ENCODE peak calls at places on chromosome 1, in six cellular contexts. G is IMR-90, N is trophoblast cell, Y is H9, R is mesenchymal stem cell, C is H1. S is an unnamed sample.

GRCh38 chr1:201173736-201174135 is 16.9 kb upstream of the IGFN1 start:
- DNase-seq in R (no peak), G (no peak), Y (no peak), N (no peak), C (no peak), S (no peak)

GRCh38 chr1:220374449-220374848 is 102.2 kb upstream of the RAB3GAP2 start:
- DNase-seq in N (no peak), Y (no peak), C (no peak), R (no peak), G (no peak), S (no peak)

GRCh38 chr1:40774266-40774998 is 9.2 kb upstream of the KCNQ4 start:
- DNase-seq in Y (peak), G (peak), N (peak), R (peak), C (peak), S (peak)

GRCh38 chr1:174040387-174040786 is 18.2 kb upstream of the RC3H1 start:
- DNase-seq in Y (no peak), C (no peak), N (no peak), R (peak), G (peak), S (no peak)

GRCh38 chr1:205631010-205631726 is 643 bp downstream of the ELK4 start:
- DNase-seq in G (peak), Y (peak), N (peak), R (peak), C (peak), S (peak)

GRCh38 chr1:230085178-230085515 is 18.1 kb downstream of the GALNT2 start:
- DNase-seq in G (no peak), R (no peak), N (peak), Y (no peak), C (no peak), S (no peak)

GRCh38 chr1:203907901-203908300 is 46.5 kb downstream of the SNRPE start:
- DNase-seq in R (no peak), C (no peak), Y (no peak), G (peak), N (no peak), S (no peak)

GRCh38 chr1:25996966-25997758 is 701 bp downstream of the PAFAH2 start:
- DNase-seq in N (peak), Y (no peak), C (no peak), G (peak), R (peak), S (no peak)

GRCh38 chr1:46477153-46477929 is 12.3 kb upstream of the DMBX1 start:
- DNase-seq in R (peak), N (peak), Y (peak), G (peak), C (peak), S (no peak)

DNA sequence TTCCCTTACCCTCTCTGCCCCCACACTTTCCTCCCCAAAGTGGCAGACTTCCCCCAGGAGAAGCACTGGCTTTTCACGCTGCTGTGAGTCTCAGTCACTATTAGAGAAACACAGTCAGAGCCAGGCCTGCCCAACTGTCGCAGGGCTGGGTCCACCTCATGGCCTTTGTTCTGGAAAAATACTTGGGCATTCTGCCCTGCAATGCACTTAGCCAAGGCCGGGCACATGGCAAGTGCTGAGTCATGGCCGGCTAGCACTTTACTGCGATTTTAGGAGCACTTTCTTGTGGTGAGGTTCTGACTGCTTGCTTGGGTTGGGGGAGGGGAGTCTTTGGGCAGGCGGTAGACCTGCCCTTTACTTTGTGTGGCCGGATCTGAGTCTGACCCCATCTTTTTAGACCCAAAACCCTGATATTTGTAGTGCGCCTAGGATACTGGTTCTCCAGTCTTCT is 7.7 kb downstream of the EPHX1 start:
- DNase-seq in R (peak), C (no peak), Y (peak), G (peak), N (no peak), S (no peak)
- H2AK5ac ChIP-seq in R (no peak), C (peak), Y (no peak), G (peak), N (no peak), S (peak)

GRCh38 chr1:110619412-110620249 is 13.5 kb upstream of the KCNA2 start:
- DNase-seq in N (peak), R (peak), C (peak), Y (peak), G (peak), S (peak)
- H4K91ac ChIP-seq in N (no peak), R (no peak), C (no peak), Y (no peak), G (no peak), S (no peak)

GRCh38 chr1:213604477-213604876 is 383.3 kb upstream of the PROX1 start:
- DNase-seq in G (no peak), Y (no peak), C (no peak), N (no peak), R (no peak), S (no peak)
- H3K14ac ChIP-seq in G (no peak), Y (no peak), C (no peak), N (no peak), R (no peak), S (no peak)

GRCh38 chr1:53361541-53361961 is 33.7 kb upstream of the LRP8 start:
- DNase-seq in C (no peak), N (no peak), Y (peak), R (no peak), G (no peak), S (no peak)

GRCh38 chr1:53359225-53359933 is 31.5 kb upstream of the LRP8 start:
- DNase-seq in C (no peak), Y (peak), G (no peak), R (no peak), N (no peak), S (no peak)

GRCh38 chr1:53362851-53363642 is 35.2 kb upstream of the LRP8 start:
- DNase-seq in N (no peak), R (no peak), C (no peak), Y (peak), G (no peak), S (no peak)

GRCh38 chr1:53359934-53360276 is 32.0 kb upstream of the LRP8 start:
- DNase-seq in R (no peak), Y (no peak), G (no peak), C (no peak), N (peak), S (no peak)

DNA sequence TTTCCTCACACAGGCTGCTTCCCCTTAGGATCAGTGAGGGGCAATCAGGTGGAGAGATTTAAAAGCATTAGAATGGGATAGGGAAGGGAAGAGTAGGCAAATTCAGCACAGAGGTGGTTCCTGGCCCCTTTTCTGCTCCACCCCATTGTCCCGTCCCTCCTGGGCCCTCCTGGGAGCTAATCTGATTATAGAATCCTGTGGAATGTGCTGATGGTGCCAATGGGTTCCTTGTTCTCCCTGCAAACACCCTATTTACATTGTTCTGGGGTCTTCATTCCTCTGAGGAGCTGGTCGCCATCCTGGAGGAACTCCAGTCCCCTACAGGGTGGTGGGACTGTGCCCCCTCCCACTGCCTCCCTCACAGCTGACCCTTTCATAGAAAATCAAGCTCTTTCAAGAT is 34.4 kb upstream of the LRP8 start:
- DNase-seq in N (no peak), C (no peak), R (no peak), G (no peak), Y (peak), S (peak)
- H2AK5ac ChIP-seq in N (no peak), C (no peak), R (no peak), G (no peak), Y (no peak), S (no peak)

GRCh38 chr1:116020668-116021272 is 44.5 kb downstream of the SLC22A15 start:
- DNase-seq in G (peak), Y (peak), N (peak), R (peak), C (peak), S (peak)
- H4K91ac ChIP-seq in G (no peak), Y (no peak), N (no peak), R (no peak), C (no peak), S (no peak)

GRCh38 chr1:107529511-107530149 is 388.8 kb downstream of the NTNG1 start:
- DNase-seq in N (peak), Y (peak), G (peak), C (no peak), R (peak), S (peak)

GRCh38 chr1:107532318-107532717 is 391.5 kb downstream of the NTNG1 start:
- DNase-seq in N (no peak), Y (peak), C (no peak), G (no peak), R (no peak), S (no peak)

GRCh38 chr1:107534632-107535031 is 393.8 kb downstream of the NTNG1 start:
- DNase-seq in Y (no peak), N (no peak), G (no peak), R (no peak), C (no peak), S (no peak)

GRCh38 chr1:107530543-107530942 is 389.7 kb downstream of the NTNG1 start:
- DNase-seq in Y (no peak), G (no peak), R (no peak), C (no peak), N (no peak), S (no peak)

DNA sequence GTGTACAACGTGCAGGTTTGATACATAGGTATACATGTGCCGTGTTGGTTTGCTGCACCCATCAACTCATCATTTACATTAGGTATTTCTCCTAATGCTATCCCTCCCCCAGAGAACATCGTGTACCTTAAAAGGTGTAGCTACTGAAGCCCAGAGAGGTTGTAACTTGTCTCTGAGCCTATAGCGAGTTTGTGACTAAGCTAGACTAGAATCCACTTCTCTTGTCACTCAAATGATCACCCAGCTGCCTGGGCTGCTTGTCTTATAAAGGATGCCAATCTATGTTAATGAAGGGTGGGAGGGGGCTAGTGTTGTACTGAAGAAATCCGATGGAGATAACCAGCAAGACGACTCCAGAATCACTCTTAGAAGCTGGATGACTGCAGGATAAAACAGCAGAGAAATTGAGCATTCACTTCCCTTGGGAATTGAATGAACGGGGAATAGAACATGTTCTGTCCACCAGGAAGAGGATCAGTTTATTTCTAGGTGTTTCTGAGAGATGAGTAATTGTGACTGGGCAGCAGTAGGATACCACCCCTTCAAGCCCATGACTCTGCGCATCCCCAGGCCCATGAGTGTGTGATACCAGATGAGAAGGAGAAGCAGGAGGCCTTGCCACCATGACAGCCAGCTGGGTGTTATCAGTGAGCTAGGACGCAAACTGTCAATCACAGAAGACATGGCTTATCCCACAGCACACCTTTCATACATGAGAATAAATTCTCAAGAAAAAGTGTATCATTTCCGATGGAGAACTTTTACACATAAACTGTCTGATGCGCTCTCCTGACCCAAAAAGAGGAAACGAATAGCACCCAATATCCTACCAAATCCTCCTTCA is 390.4 kb downstream of the NTNG1 start:
- DNase-seq in C (no peak), N (peak), Y (no peak), R (no peak), G (no peak), S (no peak)
- H3K14ac ChIP-seq in C (no peak), N (no peak), Y (no peak), R (no peak), G (no peak), S (no peak)

GRCh38 chr1:54476231-54477109 is 70.3 kb upstream of the SSBP3 start:
- DNase-seq in Y (no peak), C (no peak), N (no peak), G (no peak), R (peak), S (no peak)
- H2AK5ac ChIP-seq in Y (no peak), C (peak), N (no peak), G (no peak), R (no peak), S (peak)

S was measured in neuronal stem cell.